ENCODE peak calls at places on chromosome 20, in five cellular contexts. R, A, K, J and Q are unnamed samples.

GRCh38 chr20:53434662-53435061 is 159.0 kb downstream of the ZNF217 start:
- DNase-seq in R (no peak), J (no peak), K (no peak), A (no peak), Q (no peak)

GRCh38 chr20:52071136-52071535 is 120.4 kb downstream of the ZFP64 start:
- DNase-seq in A (no peak), K (no peak), R (no peak), J (no peak), Q (no peak)

GRCh38 chr20:14992961-14993360 is 655.5 kb upstream of the FLRT3 start:
- DNase-seq in K (no peak), R (no peak), J (no peak), A (no peak), Q (no peak)

GRCh38 chr20:36543187-36544133 is 2.1 kb downstream of the MYL9 start:
- DNase-seq in K (peak; percentile 91), R (no peak), A (no peak), J (no peak), Q (no peak)

GRCh38 chr20:63920226-63920625 is 25.3 kb downstream of the DNAJC5 start:
- DNase-seq in J (no peak), K (no peak), R (no peak), A (no peak), Q (no peak)

GRCh38 chr20:31664696-31665354 is 27.1 kb downstream of the COX4I2 start:
- DNase-seq in K (no peak), A (no peak), J (no peak), R (no peak), Q (no peak)

GRCh38 chr20:52494244-52494643 is 302.7 kb upstream of the ZFP64 start:
- DNase-seq in R (no peak), K (no peak), J (no peak), A (peak; percentile 6), Q (no peak)

GRCh38 chr20:3250091-3250504 is 11.1 kb upstream of the SLC4A11 start:
- DNase-seq in R (peak; percentile 95), K (no peak), J (no peak), A (no peak), Q (no peak)

GRCh38 chr20:63807654-63808053 is 23.4 kb downstream of the ZBTB46 start:
- DNase-seq in K (no peak), J (no peak), R (no peak), A (no peak), Q (no peak)

GRCh38 chr20:13995841-13996240 is 525 bp downstream of the MACROD2 start:
- DNase-seq in K (peak; percentile 3), J (no peak), A (no peak), R (peak; percentile 65), Q (no peak)

GRCh38 chr20:48148916-48149672 is 363.8 kb upstream of the SULF2 start:
- DNase-seq in R (no peak), A (no peak), K (no peak), J (no peak), Q (no peak)

GRCh38 chr20:48686238-48687096 is 141.3 kb downstream of the PREX1 start:
- DNase-seq in J (no peak), A (no peak), R (no peak), K (peak; percentile 42), Q (no peak)

GRCh38 chr20:237479-237878 is 10.4 kb downstream of the DEFB129 start:
- DNase-seq in R (no peak), A (no peak), K (no peak), J (no peak), Q (no peak)

DNA sequence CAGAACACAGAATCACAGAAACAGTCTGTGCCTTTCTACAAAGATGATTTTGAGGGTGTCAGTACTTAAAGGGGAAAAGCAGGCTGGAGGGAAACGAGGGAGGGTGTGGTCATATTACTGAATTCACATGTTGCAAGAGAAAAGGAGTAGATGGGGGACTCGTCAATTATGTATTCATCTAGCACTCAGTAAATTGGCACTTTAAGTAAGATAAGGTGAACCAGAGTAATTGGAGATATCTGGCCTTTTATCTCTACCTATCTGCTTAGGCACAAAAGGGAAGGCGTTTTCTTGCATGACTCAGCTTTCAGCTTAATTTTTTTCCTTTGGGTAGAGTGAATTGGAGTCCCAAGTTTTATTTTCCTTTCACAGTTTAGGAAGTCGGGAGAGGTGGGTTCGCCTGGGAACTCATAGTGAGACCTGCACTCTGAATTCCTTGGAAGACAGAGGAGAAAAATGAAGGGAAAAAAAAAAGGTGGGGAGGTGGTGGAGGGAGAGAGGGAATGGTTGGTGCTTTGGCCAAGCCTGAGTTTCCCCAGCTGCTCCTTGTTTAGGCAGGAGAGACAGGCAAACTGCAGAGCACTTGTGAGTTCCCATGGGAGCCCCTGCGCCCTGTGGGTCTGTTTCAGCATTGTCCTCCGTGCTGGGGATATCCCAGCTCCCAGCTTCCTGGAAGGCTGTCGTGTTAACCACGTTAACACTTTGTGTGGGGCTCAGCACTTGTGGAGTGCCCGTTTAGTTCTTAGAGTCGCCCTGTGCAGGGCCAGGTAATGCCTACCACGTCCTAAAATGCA is 19.7 kb upstream of the GTSF1L start:
- DNase-seq in J (no peak), A (no peak), K (no peak), R (no peak), Q (no peak)
- TF ChIP-seq CTCF in J (no peak), A (no peak), K (no peak), R (no peak), Q (no peak)

DNA sequence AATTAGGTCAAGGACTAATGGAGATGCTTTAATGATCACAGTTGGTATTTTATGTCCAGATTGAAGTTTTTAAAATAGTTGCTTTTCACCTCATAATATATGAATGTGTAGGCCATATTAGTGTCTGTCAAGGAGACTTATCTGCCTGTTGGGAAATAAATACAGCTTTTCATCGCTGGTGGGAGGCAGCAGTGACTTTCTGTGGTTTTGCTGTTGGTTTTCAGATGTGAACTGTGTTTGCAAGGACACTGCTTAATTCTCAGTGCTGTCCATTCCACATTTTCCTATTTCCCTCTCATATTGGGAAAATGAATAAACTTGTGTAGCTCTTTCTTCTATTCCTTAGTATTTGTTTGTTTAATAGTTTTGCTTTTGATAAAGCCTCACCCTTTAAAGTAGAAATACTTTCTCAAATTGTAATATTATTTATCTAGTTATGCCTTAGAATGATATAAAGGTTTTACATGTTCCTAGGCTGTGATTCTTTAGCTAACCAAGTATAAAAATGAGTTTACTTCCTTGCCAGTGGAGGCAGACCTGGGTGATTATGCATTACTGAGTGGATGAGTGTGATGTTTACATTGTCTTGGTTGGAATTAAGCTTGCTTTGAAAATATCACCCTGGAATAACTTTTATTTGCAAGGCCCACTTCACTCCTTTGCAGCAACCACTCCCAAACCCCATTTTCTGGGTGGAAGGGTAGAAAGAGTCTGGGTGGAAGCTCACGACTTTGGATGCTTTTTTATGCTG is 3.3 kb downstream of the PLCB4 start:
- DNase-seq in K (no peak), J (no peak), R (no peak), A (no peak), Q (no peak)
- TF ChIP-seq CTCF in K (no peak), J (no peak), R (no peak), A (no peak), Q (no peak)

DNA sequence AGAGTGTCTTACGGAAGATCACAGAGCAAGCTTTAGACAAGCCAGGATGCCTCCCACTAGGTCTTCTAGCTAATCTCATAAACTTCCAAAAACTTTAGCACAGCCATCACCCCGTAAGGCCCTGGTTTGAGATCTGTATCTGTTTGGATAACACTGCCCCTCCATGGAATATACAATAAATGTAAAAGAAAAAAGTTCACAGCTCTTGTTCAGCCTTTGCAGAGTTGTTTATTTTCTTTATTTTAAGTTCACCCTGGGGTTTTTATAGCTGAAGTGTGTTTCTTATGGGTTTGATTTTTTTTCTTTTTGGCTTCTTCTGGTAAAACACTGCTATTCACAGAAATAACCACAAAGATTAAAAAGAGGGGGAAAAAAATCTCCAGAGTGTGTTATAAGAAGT is 125.6 kb downstream of the EYA2 start:
- DNase-seq in A (no peak), J (no peak), R (no peak), K (no peak), Q (no peak)
- TF ChIP-seq CTCF in A (no peak), J (no peak), R (no peak), K (no peak), Q (no peak)

GRCh38 chr20:59780494-59781185 is 152.8 kb downstream of the SYCP2 start:
- DNase-seq in J (no peak), A (no peak), R (no peak), K (no peak), Q (no peak)

GRCh38 chr20:59781236-59781635 is 152.2 kb downstream of the SYCP2 start:
- DNase-seq in K (no peak), J (no peak), R (no peak), A (no peak), Q (no peak)

GRCh38 chr20:59785118-59785959 is 148.1 kb downstream of the SYCP2 start:
- DNase-seq in R (no peak), K (no peak), J (no peak), A (no peak), Q (no peak)

GRCh38 chr20:59784365-59785117 is 148.9 kb downstream of the SYCP2 start:
- DNase-seq in J (no peak), K (no peak), R (no peak), A (no peak), Q (no peak)

GRCh38 chr20:59783020-59784010 is 150.1 kb downstream of the SYCP2 start:
- DNase-seq in A (no peak), R (peak; percentile 89), K (peak; percentile 39), J (no peak), Q (no peak)
- TF ChIP-seq CTCF in A (no peak), R (peak; percentile 85), K (peak; percentile 90), J (peak; percentile 59), Q (no peak)

DNA sequence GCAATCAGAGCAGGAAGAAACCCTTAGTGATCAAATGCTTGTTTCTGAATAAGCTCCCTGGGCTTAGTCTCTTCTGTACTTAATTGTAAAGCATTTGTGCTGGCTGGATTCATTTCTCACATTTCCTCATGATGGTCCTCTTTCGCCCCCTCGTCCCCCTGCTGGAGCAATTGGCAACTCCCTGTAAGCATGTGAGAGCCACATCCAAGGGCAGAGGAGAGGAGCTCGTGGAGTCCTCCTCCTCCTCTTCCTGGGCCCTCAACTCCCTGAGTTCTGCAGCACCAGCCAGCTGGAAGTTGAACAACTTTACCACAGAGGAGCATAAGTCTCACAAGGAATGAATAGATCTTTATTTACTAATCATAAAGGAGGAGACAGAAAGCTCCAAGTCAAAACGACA is 12.6 kb downstream of the ANKEF1 start:
- DNase-seq in J (no peak), R (peak; percentile 80), K (no peak), A (no peak), Q (no peak)
- TF ChIP-seq CTCF in J (no peak), R (peak; percentile 64), K (no peak), A (no peak), Q (no peak)

DNA sequence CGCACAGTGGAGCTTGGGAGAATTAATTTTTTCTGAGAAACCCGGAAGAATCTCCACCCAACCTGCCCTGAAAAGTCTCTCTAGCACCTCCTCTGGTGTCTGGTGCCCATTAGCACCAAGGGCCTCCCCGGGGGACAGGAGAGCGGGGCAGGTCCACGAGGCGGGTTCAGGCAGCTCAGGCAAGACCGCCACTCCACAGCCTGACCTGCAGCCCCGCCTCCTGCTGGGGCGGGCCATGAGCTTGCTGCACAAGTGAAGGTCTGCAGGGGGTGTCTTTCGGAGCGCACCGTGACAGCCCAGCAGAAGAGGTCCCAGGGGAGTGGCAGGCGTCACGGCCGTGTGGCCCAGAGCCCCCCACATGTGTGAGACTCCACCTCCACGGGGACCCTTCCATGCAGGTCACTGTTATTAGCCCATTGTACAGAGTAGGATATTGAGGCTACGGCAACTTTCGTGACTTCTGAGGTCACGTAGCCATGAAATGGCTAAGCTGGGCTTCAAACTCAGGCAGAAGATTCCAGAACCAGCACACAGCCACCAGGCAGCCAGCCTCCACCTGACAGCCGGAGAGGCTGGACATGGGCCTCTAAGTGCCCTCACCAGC is 63.9 kb upstream of the SLCO4A1 start:
- DNase-seq in R (no peak), A (no peak), K (no peak), J (no peak), Q (no peak)
- TF ChIP-seq CTCF in R (peak; percentile 23), A (no peak), K (no peak), J (no peak), Q (no peak)